ENCODE peak calls at places on chromosome 6, in ten cellular contexts. One of them, this sample, is unnamed.

GRCh38 chr6:105364243-105364642 is 38.6 kb downstream of the PREP start:
- DNase-seq in astrocyte: no peak
- DNase-seq in NCI-H226: no peak
- DNase-seq in ELR: peak
- DNase-seq in GDM1: peak
- DNase-seq in omental fat pad: no peak
- DNase-seq in psoas muscle: no peak
- DNase-seq in skeletal muscle cell: no peak
- DNase-seq in GM12865: no peak
- DNase-seq in mammary epithelial cell: peak
- DNase-seq in this sample: no peak

GRCh38 chr6:128390168-128390567 is 130.2 kb downstream of the PTPRK start:
- DNase-seq in astrocyte: peak
- DNase-seq in NCI-H226: no peak
- DNase-seq in ELR: no peak
- DNase-seq in GDM1: no peak
- DNase-seq in omental fat pad: no peak
- DNase-seq in psoas muscle: no peak
- DNase-seq in skeletal muscle cell: no peak
- DNase-seq in GM12865: no peak
- DNase-seq in mammary epithelial cell: no peak
- DNase-seq in this sample: no peak

GRCh38 chr6:44237021-44237812 is 9.7 kb upstream of the HSP90AB1 start:
- DNase-seq in astrocyte: peak
- DNase-seq in NCI-H226: peak
- DNase-seq in ELR: peak
- DNase-seq in GDM1: peak
- DNase-seq in omental fat pad: peak
- DNase-seq in psoas muscle: peak
- DNase-seq in skeletal muscle cell: peak
- DNase-seq in GM12865: peak
- DNase-seq in mammary epithelial cell: peak
- DNase-seq in this sample: peak

GRCh38 chr6:139679516-139680179 is 305.2 kb upstream of the CITED2 start:
- DNase-seq in astrocyte: no peak
- DNase-seq in NCI-H226: peak
- DNase-seq in ELR: no peak
- DNase-seq in GDM1: no peak
- DNase-seq in omental fat pad: no peak
- DNase-seq in psoas muscle: no peak
- DNase-seq in skeletal muscle cell: no peak
- DNase-seq in GM12865: no peak
- DNase-seq in mammary epithelial cell: no peak
- DNase-seq in this sample: peak

GRCh38 chr6:18214003-18214402 is 50.3 kb downstream of the DEK start:
- DNase-seq in astrocyte: no peak
- DNase-seq in NCI-H226: no peak
- DNase-seq in ELR: no peak
- DNase-seq in GDM1: no peak
- DNase-seq in omental fat pad: no peak
- DNase-seq in psoas muscle: no peak
- DNase-seq in skeletal muscle cell: no peak
- DNase-seq in GM12865: peak
- DNase-seq in mammary epithelial cell: no peak
- DNase-seq in this sample: no peak

GRCh38 chr6:129786548-129786947 is 74.6 kb downstream of the TMEM244 start:
- DNase-seq in astrocyte: no peak
- DNase-seq in NCI-H226: peak
- DNase-seq in ELR: peak
- DNase-seq in GDM1: no peak
- DNase-seq in omental fat pad: no peak
- DNase-seq in psoas muscle: no peak
- DNase-seq in skeletal muscle cell: no peak
- DNase-seq in GM12865: no peak
- DNase-seq in mammary epithelial cell: no peak
- DNase-seq in this sample: no peak

GRCh38 chr6:73585566-73586415 is 65.0 kb upstream of the EEF1A1 start:
- DNase-seq in astrocyte: peak
- DNase-seq in NCI-H226: peak
- DNase-seq in ELR: peak
- DNase-seq in GDM1: peak
- DNase-seq in omental fat pad: no peak
- DNase-seq in psoas muscle: no peak
- DNase-seq in skeletal muscle cell: peak
- DNase-seq in GM12865: peak
- DNase-seq in mammary epithelial cell: peak
- DNase-seq in this sample: no peak

GRCh38 chr6:22444335-22444734 is 125.0 kb upstream of the HDGFL1 start:
- DNase-seq in astrocyte: peak
- DNase-seq in NCI-H226: no peak
- DNase-seq in ELR: no peak
- DNase-seq in GDM1: no peak
- DNase-seq in omental fat pad: no peak
- DNase-seq in psoas muscle: no peak
- DNase-seq in skeletal muscle cell: no peak
- DNase-seq in GM12865: no peak
- DNase-seq in mammary epithelial cell: no peak
- DNase-seq in this sample: no peak

GRCh38 chr6:139860193-139860592 is 485.7 kb upstream of the CITED2 start:
- DNase-seq in astrocyte: no peak
- DNase-seq in NCI-H226: no peak
- DNase-seq in ELR: no peak
- DNase-seq in GDM1: no peak
- DNase-seq in omental fat pad: no peak
- DNase-seq in psoas muscle: no peak
- DNase-seq in skeletal muscle cell: no peak
- DNase-seq in GM12865: no peak
- DNase-seq in mammary epithelial cell: no peak
- DNase-seq in this sample: no peak

GRCh38 chr6:126064257-126064993 is 78.1 kb downstream of the TRMT11 start:
- DNase-seq in astrocyte: peak
- DNase-seq in NCI-H226: no peak
- DNase-seq in ELR: no peak
- DNase-seq in GDM1: no peak
- DNase-seq in omental fat pad: no peak
- DNase-seq in psoas muscle: no peak
- DNase-seq in skeletal muscle cell: no peak
- DNase-seq in GM12865: no peak
- DNase-seq in mammary epithelial cell: no peak
- DNase-seq in this sample: no peak

GRCh38 chr6:44223471-44224153 is at the start of gene SLC29A1:
- DNase-seq in astrocyte: no peak
- DNase-seq in NCI-H226: peak
- DNase-seq in ELR: peak
- DNase-seq in GDM1: peak
- DNase-seq in omental fat pad: no peak
- DNase-seq in psoas muscle: peak
- DNase-seq in skeletal muscle cell: no peak
- DNase-seq in GM12865: peak
- DNase-seq in mammary epithelial cell: peak
- DNase-seq in this sample: no peak

GRCh38 chr6:47135772-47136171 is 93.6 kb upstream of the ADGRF1 start:
- DNase-seq in astrocyte: peak
- DNase-seq in NCI-H226: peak
- DNase-seq in ELR: peak
- DNase-seq in GDM1: no peak
- DNase-seq in omental fat pad: no peak
- DNase-seq in psoas muscle: no peak
- DNase-seq in skeletal muscle cell: peak
- DNase-seq in GM12865: no peak
- DNase-seq in mammary epithelial cell: peak
- DNase-seq in this sample: peak

GRCh38 chr6:23173231-23173630 is 603.9 kb downstream of the HDGFL1 start:
- DNase-seq in astrocyte: peak
- DNase-seq in NCI-H226: no peak
- DNase-seq in ELR: peak
- DNase-seq in GDM1: peak
- DNase-seq in omental fat pad: no peak
- DNase-seq in psoas muscle: no peak
- DNase-seq in skeletal muscle cell: no peak
- DNase-seq in GM12865: no peak
- DNase-seq in mammary epithelial cell: peak
- DNase-seq in this sample: no peak

GRCh38 chr6:145015739-145016558 is 719.4 kb downstream of the EPM2A start:
- DNase-seq in astrocyte: peak
- DNase-seq in NCI-H226: peak
- DNase-seq in ELR: peak
- DNase-seq in GDM1: peak
- DNase-seq in omental fat pad: no peak
- DNase-seq in psoas muscle: no peak
- DNase-seq in skeletal muscle cell: peak
- DNase-seq in GM12865: peak
- DNase-seq in mammary epithelial cell: peak
- DNase-seq in this sample: peak

GRCh38 chr6:56843476-56844349 is 111.2 kb upstream of the BEND6 start:
- DNase-seq in astrocyte: peak
- DNase-seq in NCI-H226: peak
- DNase-seq in ELR: peak
- DNase-seq in GDM1: peak
- DNase-seq in omental fat pad: no peak
- DNase-seq in psoas muscle: peak
- DNase-seq in skeletal muscle cell: peak
- DNase-seq in GM12865: peak
- DNase-seq in mammary epithelial cell: peak
- DNase-seq in this sample: no peak

GRCh38 chr6:107491059-107491609 is 1.2 kb downstream of the SOBP start:
- DNase-seq in astrocyte: no peak
- DNase-seq in NCI-H226: no peak
- DNase-seq in ELR: peak
- DNase-seq in GDM1: no peak
- DNase-seq in omental fat pad: no peak
- DNase-seq in psoas muscle: peak
- DNase-seq in skeletal muscle cell: no peak
- DNase-seq in GM12865: no peak
- DNase-seq in mammary epithelial cell: peak
- DNase-seq in this sample: no peak

GRCh38 chr6:16625319-16626240 is 135.7 kb downstream of the ATXN1 start:
- DNase-seq in astrocyte: peak
- DNase-seq in NCI-H226: no peak
- DNase-seq in ELR: peak
- DNase-seq in GDM1: no peak
- DNase-seq in omental fat pad: no peak
- DNase-seq in psoas muscle: no peak
- DNase-seq in skeletal muscle cell: no peak
- DNase-seq in GM12865: no peak
- DNase-seq in mammary epithelial cell: no peak
- DNase-seq in this sample: no peak

GRCh38 chr6:79802657-79803310 is 144.6 kb downstream of the ELOVL4 start:
- DNase-seq in astrocyte: no peak
- DNase-seq in NCI-H226: no peak
- DNase-seq in ELR: no peak
- DNase-seq in GDM1: no peak
- DNase-seq in omental fat pad: no peak
- DNase-seq in psoas muscle: no peak
- DNase-seq in skeletal muscle cell: no peak
- DNase-seq in GM12865: no peak
- DNase-seq in mammary epithelial cell: no peak
- DNase-seq in this sample: no peak

GRCh38 chr6:81894788-81895221 is 142.3 kb upstream of the TENT5A start:
- DNase-seq in astrocyte: peak
- DNase-seq in NCI-H226: no peak
- DNase-seq in ELR: peak
- DNase-seq in GDM1: no peak
- DNase-seq in omental fat pad: no peak
- DNase-seq in psoas muscle: peak
- DNase-seq in skeletal muscle cell: no peak
- DNase-seq in GM12865: no peak
- DNase-seq in mammary epithelial cell: no peak
- DNase-seq in this sample: no peak

GRCh38 chr6:50826803-50827202 is 8.1 kb downstream of the TFAP2B start:
- DNase-seq in astrocyte: no peak
- DNase-seq in NCI-H226: no peak
- DNase-seq in ELR: no peak
- DNase-seq in GDM1: no peak
- DNase-seq in omental fat pad: no peak
- DNase-seq in psoas muscle: no peak
- DNase-seq in skeletal muscle cell: no peak
- DNase-seq in GM12865: no peak
- DNase-seq in mammary epithelial cell: no peak
- DNase-seq in this sample: no peak

GRCh38 chr6:113732384-113732966 is 124.7 kb upstream of the MARCKS start:
- DNase-seq in astrocyte: peak
- DNase-seq in NCI-H226: no peak
- DNase-seq in ELR: no peak
- DNase-seq in GDM1: no peak
- DNase-seq in omental fat pad: no peak
- DNase-seq in psoas muscle: peak
- DNase-seq in skeletal muscle cell: peak
- DNase-seq in GM12865: no peak
- DNase-seq in mammary epithelial cell: no peak
- DNase-seq in this sample: no peak

GRCh38 chr6:449057-449430 is 57.5 kb downstream of the IRF4 start:
- DNase-seq in astrocyte: no peak
- DNase-seq in NCI-H226: no peak
- DNase-seq in ELR: no peak
- DNase-seq in GDM1: no peak
- DNase-seq in omental fat pad: no peak
- DNase-seq in psoas muscle: no peak
- DNase-seq in skeletal muscle cell: no peak
- DNase-seq in GM12865: no peak
- DNase-seq in mammary epithelial cell: no peak
- DNase-seq in this sample: no peak

GRCh38 chr6:148383658-148384417 is 41.2 kb downstream of the SASH1 start:
- DNase-seq in astrocyte: no peak
- DNase-seq in NCI-H226: no peak
- DNase-seq in ELR: no peak
- DNase-seq in GDM1: no peak
- DNase-seq in omental fat pad: no peak
- DNase-seq in psoas muscle: no peak
- DNase-seq in skeletal muscle cell: no peak
- DNase-seq in GM12865: no peak
- DNase-seq in mammary epithelial cell: no peak
- DNase-seq in this sample: no peak

GRCh38 chr6:109790131-109790530 is 99.0 kb downstream of the FIG4 start:
- DNase-seq in astrocyte: peak
- DNase-seq in NCI-H226: peak
- DNase-seq in ELR: peak
- DNase-seq in GDM1: no peak
- DNase-seq in omental fat pad: no peak
- DNase-seq in psoas muscle: no peak
- DNase-seq in skeletal muscle cell: no peak
- DNase-seq in GM12865: no peak
- DNase-seq in mammary epithelial cell: no peak
- DNase-seq in this sample: peak